ENCODE peak calls at places on chromosomes 12 and 14, in four cellular contexts. F is chondrocyte, P is left lung, H is mesothelial cell of epicardium. T is an unnamed sample.

GRCh38 chr14:22555573-22556011 is 33.4 kb downstream of the DAD1 start:
- DNase-seq in P (no peak), H (no peak), F (no peak), T (no peak)

GRCh38 chr14:65369560-65369959 is 43.0 kb upstream of the FUT8 start:
- DNase-seq in P (no peak), H (no peak), F (no peak), T (no peak)

GRCh38 chr12:127194176-127194575 is 1072.8 kb upstream of the TMEM132C start:
- DNase-seq in F (no peak), P (no peak), H (no peak), T (no peak)

GRCh38 chr12:3604750-3605638 is 114.0 kb downstream of the PRMT8 start:
- DNase-seq in P (peak), F (peak), H (peak), T (no peak)

GRCh38 chr12:10607885-10608458 is 5.4 kb downstream of the MAGOHB start:
- DNase-seq in H (no peak), F (no peak), P (no peak), T (no peak)

GRCh38 chr12:49980501-49981158 is 7.9 kb downstream of the AQP6 start:
- DNase-seq in P (no peak), F (no peak), H (no peak), T (no peak)

GRCh38 chr12:123062682-123063426 is 82.4 kb downstream of the ARL6IP4 start:
- DNase-seq in H (no peak), F (peak), P (peak), T (no peak)

GRCh38 chr14:98940693-98941437 is 331.1 kb downstream of the BCL11B start:
- DNase-seq in F (no peak), P (no peak), H (no peak), T (no peak)

GRCh38 chr12:14896477-14897184 is 11.0 kb upstream of the MGP start:
- DNase-seq in P (no peak), H (no peak), F (no peak), T (no peak)

GRCh38 chr12:45122776-45123380 is 72.0 kb upstream of the DBX2 start:
- DNase-seq in F (no peak), H (no peak), P (no peak), T (no peak)
- TF ChIP-seq CTCF in F (peak), H (no peak), P (no peak), T (peak)

DNA sequence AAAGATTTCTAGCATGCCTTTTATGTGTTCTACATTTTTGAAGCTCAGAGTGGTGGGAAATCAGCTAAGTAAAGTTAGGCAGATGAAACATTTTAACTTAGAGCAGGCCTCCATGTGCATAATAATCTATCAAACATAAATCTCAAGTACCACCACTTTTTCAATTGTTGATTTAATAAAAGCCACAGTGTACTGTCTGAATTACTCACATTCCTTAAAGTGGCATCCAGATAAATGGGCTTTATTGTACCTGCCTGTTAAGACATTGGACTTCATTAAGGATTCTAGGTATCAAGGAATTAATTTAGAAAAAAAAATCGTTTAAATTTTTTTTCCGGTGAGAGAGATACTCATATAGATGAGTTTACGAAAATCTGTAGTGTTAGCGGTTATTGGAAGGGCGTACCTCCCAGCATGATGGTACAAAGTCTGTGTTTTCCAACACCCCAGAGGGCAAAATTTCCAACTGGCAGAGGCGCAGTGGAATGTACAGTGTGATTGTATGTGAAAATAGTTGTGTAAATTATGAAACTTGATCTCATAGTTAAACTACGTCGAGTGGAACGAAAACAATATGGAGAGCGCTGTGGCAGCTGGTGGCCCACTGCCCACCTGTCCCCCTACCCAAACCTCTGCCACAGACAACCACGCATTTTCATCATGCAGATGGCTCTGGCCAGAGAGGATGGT is 25.0 kb downstream of the ELK3 start:
- DNase-seq in F (no peak), H (no peak), P (no peak), T (no peak)
- TF ChIP-seq CTCF in F (no peak), H (no peak), P (no peak), T (no peak)

DNA sequence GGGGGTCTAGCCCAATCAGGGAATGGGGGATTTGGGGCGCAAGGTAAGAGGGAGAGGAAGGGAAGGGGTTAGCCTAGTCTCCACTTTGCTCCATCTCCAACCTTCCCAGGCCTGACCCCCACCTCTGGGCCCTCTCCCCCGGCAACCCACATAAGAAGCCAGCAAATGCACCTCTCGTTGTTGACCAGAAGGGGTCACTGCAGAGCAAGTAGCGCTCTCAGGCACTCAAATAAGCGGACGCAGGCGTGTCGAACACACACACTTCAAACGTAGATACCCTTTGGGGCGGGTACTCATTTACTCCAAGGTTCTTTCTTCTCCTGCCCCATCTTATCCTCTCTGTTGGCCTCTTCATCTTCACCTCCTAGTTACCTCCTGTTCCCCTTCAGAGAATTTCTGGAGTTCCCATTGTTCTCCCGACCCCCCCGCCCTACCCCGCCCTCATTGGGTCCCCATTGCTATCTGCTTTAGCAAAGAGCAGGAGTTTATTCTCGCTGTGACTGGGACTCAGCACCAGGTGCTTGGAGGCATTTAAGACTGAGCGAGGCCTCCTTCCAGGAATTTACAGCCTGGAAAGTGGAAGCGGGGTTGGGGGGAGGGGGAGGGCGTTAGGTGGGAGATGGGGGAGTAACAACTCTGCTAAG is 1.5 kb upstream of the SRRM4 start:
- DNase-seq in F (no peak), H (peak), P (no peak), T (no peak)
- TF ChIP-seq CTCF in F (peak), H (peak), P (peak), T (peak)

GRCh38 chr12:109519787-109520186 is 42.4 kb downstream of the UBE3B start:
- DNase-seq in H (no peak), F (no peak), P (no peak), T (no peak)
- TF ChIP-seq CTCF in H (no peak), F (no peak), P (no peak), T (no peak)

GRCh38 chr12:28130625-28131598 is 59.3 kb upstream of the CCDC91 start:
- DNase-seq in H (peak), F (no peak), P (peak), T (no peak)
- TF ChIP-seq CTCF in H (no peak), F (peak), P (no peak), T (no peak)

DNA sequence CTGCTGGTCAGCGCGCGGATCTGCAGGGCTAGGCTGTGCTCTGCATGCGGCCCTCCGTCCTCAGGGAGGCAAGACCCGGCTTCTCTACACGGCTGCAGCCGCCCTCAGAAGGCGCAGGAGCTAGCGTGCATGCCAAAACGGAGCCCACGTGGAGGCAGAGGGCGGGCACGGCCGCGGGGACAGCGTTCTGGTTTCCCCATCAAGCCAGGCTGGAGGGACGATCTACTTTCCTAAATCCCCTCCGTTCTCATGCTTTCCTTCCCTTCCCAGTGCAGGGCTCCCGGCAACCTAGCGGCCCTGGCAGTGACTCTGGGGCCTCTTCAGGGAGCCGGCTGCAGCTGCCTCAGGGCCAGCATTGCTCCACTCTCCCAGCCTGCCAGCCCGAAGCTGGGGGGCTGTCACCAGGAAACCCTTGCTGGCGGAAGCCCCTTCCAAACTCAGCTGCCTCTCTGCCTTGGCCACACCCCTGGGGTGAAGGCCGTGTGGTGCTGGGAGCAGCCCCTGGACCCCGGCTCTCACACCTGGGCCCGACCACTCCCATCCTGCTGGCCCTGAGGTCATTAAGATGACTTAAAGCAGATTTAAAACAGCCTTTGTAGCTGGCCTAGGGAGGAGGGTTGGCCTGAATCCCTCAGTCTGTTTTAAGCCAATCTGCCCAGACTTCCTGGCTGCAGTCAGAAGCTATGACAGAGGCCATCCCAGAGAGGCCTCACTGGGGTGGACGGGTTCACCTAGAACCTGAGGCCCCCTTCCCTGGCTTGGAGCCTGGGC is 9.2 kb upstream of the GOLGA3 start:
- DNase-seq in H (no peak), F (no peak), P (no peak), T (no peak)
- TF ChIP-seq CTCF in H (no peak), F (no peak), P (no peak), T (no peak)

GRCh38 chr12:77354766-77355362 is 289.5 kb upstream of the E2F7 start:
- DNase-seq in H (no peak), F (no peak), P (no peak), T (no peak)

GRCh38 chr12:77362871-77363270 is 297.5 kb upstream of the E2F7 start:
- DNase-seq in P (no peak), H (no peak), F (no peak), T (no peak)

GRCh38 chr12:77352941-77353340 is 287.6 kb upstream of the E2F7 start:
- DNase-seq in F (no peak), H (no peak), P (no peak), T (no peak)

DNA sequence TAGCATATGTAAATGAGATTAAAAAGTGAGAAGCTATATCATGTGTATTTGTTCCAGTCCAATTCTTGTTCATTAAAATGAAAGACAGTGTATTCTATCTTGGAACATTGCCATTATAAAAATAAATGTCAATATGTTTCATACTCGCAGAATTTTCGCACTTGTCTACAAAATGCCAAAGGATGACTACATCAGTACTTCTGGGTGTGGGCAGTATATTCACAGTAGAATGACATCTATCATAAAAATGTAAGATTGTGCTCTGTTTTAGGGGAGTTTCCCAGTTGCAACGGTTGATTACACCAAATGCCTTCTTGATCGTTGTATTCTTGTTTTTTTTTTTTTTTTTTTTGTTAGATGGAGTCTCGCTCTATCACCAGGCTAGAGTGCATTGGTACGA is 292.3 kb upstream of the E2F7 start:
- DNase-seq in H (no peak), F (no peak), P (no peak), T (no peak)
- TF ChIP-seq CTCF in H (no peak), F (no peak), P (no peak), T (no peak)

GRCh38 chr12:68158427-68158826 is 1.1 kb downstream of the IFNG start:
- DNase-seq in P (no peak), H (no peak), F (no peak), T (no peak)
- TF ChIP-seq CTCF in P (no peak), H (peak), F (peak), T (peak)

DNA sequence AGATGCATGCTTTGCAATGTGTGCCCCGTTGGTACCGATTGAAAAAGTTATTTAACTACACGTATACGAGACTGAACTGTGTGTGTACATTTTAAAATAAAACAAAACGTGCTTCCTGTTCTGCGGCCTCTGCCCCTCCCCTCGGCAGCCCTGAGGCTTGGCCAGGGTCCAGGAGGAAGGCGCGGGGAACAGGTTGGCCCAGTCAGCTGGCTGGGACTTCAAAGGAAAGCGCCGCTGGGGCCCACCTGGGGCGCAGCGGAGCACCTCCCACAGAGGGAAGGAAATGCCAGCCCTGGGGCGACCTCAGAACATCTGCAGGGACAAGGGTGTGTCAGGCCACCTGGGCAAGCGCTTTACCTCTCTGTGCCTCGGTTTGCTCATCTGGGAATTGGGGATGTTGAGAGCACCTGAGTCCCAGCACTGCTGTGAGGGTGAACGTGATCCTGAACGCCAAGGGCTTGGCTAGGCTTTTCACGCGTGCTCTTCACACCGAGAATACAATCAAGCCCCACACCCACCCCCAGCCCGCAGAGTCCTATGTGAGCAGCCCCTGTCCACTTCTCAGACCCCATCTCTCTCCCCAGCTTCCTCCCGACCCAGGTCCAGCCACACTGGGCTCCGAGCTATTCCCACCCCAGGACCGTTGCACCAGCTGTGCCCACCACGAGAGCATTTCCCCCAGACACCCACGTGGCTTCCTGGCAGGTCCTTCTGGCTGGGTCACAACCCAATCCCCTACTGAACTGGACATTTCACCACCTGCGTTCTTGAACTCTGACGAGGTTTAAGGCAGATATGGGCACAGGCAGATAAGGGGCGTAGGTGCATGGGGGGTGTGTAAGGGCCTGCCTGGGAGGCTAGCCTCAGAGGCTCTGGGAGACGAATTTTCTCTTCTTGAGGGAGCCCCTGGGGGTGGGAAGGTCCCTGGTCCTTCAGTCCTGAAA is 41.9 kb upstream of the NCOR2 start:
- DNase-seq in F (no peak), P (peak), H (peak), T (peak)
- TF ChIP-seq CTCF in F (no peak), P (no peak), H (no peak), T (no peak)

DNA sequence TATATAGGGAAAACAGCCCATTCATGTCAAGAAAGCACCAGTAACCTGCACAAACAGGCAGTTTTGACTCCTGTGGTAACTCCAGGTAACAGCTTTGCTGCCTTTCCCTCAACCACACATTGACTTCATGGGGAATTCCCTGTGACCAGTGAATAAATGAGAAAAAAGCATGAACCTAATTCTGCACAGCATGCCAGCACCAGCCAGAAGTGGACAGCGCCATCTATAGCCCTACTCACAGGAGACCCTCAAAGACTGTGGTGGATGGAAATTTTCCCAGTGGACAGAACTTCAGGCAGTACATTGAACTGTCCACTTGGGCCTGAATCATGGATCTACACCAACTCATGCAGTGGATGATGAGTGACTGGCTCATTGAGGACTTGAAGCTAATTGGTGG is 152.1 kb downstream of the SLC8A3 start:
- DNase-seq in P (no peak), H (no peak), F (no peak), T (no peak)
- TF ChIP-seq CTCF in P (no peak), H (no peak), F (no peak), T (peak)